ENCODE peak calls at places on chromosomes 6 and 20, in ten cellular contexts. R is cardiac muscle cell, H is kidney, K is fibroblast of mammary gland, P is sigmoid colon, C is heart right ventricle, L is HCT116, B is brain microvascular endothelial cell, Z is fibroblast of lung, V is transverse colon. E is an unnamed sample.
A peak's percentile ranks its signal among the peaks of the same experiment; 100 is the strongest.

GRCh38 chr6:1787894-1788293 is 178.2 kb downstream of the FOXC1 start:
- DNase-seq in R (no peak), H (no peak), K (peak; percentile 66), P (no peak), C (peak; percentile 29), L (no peak), B (peak; percentile 73), Z (peak; percentile 88), V (no peak), E (no peak)

GRCh38 chr20:63138855-63139341 is 77.0 kb downstream of the YTHDF1 start:
- DNase-seq in R (no peak), H (peak; percentile 37), K (peak; percentile 13), P (no peak), C (no peak), L (no peak), B (no peak), Z (peak; percentile 76), V (no peak), E (no peak)

GRCh38 chr6:169092375-169092774 is 161.3 kb downstream of the THBS2 start:
- DNase-seq in R (no peak), H (no peak), K (peak; percentile 64), P (no peak), C (no peak), L (no peak), B (peak; percentile 40), Z (peak; percentile 39), V (no peak), E (peak; percentile 85)

GRCh38 chr6:105209950-105210706 is 30.3 kb upstream of the POPDC3 start:
- DNase-seq in R (peak; percentile 7), H (no peak), K (peak; percentile 88), P (no peak), C (no peak), L (peak; percentile 38), B (peak; percentile 36), Z (peak; percentile 90), V (no peak), E (no peak)

GRCh38 chr20:37346232-37346525 is 239 bp downstream of the SRC start:
- DNase-seq in R (no peak), H (no peak), K (no peak), P (no peak), C (no peak), L (no peak), B (no peak), Z (no peak), V (no peak), E (no peak)

GRCh38 chr20:22789661-22790060 is 205.3 kb upstream of the FOXA2 start:
- DNase-seq in R (no peak), H (no peak), K (no peak), P (no peak), C (no peak), L (no peak), B (no peak), Z (no peak), V (no peak), E (no peak)

GRCh38 chr6:33815854-33816253 is 12.1 kb upstream of the MLN start:
- DNase-seq in R (peak; percentile 71), H (peak; percentile 35), K (peak; percentile 18), P (no peak), C (no peak), L (peak; percentile 32), B (peak; percentile 11), Z (peak; percentile 11), V (no peak), E (peak; percentile 28)

GRCh38 chr6:50602191-50602810 is 111.0 kb upstream of the TFAP2D start:
- DNase-seq in R (peak; percentile 61), H (no peak), K (peak; percentile 23), P (no peak), C (no peak), L (peak; percentile 2), B (peak; percentile 31), Z (peak; percentile 2), V (no peak), E (peak; percentile 40)

GRCh38 chr6:72642435-72642834 is 20.6 kb downstream of the KCNQ5 start:
- DNase-seq in R (no peak), H (no peak), K (no peak), P (no peak), C (no peak), L (no peak), B (no peak), Z (no peak), V (no peak), E (no peak)

GRCh38 chr6:111663692-111664564 is 58.2 kb upstream of the TRAF3IP2 start:
- DNase-seq in R (peak; percentile 79), H (peak; percentile 81), K (peak; percentile 64), P (peak; percentile 85), C (peak; percentile 77), L (no peak), B (no peak), Z (peak; percentile 61), V (no peak), E (no peak)

GRCh38 chr6:151215999-151216398 is 23.8 kb upstream of the AKAP12 start:
- DNase-seq in R (no peak), H (no peak), K (no peak), P (no peak), C (no peak), L (no peak), B (no peak), Z (no peak), V (no peak), E (no peak)

GRCh38 chr20:50027611-50028105 is 44.9 kb downstream of the SNAI1 start:
- DNase-seq in R (no peak), H (peak; percentile 95), K (peak; percentile 91), P (peak; percentile 89), C (peak; percentile 78), L (no peak), B (peak; percentile 81), Z (peak; percentile 94), V (peak; percentile 25), E (no peak)

GRCh38 chr6:56204134-56204533 is 43.2 kb downstream of the COL21A1 start:
- DNase-seq in R (no peak), H (no peak), K (no peak), P (no peak), C (no peak), L (no peak), B (peak; percentile 33), Z (no peak), V (no peak), E (no peak)

DNA sequence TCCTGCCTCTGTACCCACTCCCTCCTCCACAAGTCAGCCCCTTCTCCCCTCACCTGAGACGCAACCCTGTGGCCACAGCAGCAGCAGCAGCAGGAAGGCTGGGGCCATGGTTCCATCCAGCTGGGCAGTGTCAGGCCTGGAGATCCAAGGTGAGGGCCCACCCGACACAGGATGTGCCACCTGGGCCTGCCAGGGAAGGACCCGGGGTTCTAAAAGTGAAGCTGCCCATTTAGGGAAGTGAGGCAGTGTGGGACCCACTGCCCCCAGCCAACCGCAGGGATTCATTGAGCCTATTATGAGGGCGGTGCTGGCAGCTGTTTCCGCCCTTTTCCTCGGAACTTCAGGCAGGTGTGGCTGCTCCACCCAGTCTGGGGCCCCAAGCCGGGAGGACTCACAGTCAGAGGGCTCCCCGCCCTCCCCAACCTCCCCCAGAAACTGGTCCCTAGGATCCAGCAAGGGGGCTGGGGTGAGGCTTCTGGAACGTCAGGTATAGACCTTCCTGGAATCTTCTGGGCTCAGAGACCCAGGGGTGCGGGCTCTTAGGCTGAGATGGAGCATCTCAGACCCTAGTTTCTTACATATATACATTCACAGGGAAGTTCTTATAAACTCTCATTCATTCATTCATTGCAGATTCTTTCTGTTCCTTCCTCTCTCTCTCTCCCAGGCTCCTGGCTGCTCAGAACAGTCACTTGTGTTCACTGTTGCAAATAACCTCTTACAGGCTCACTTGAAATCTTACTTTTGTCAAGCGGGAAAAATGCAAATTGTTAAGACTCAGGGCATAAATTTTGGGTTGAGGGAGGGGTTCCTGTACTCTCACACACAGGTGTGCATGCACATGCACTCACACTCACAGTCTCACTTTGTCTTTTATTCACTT is at the start of gene TREML2:
- DNase-seq in R (no peak), H (no peak), K (no peak), P (no peak), C (no peak), L (no peak), B (no peak), Z (no peak), V (peak; percentile 24), E (peak; percentile 59)
- H3K4me3 ChIP-seq in R (no peak within 1 kb of the TSS), H (no peak within 1 kb of the TSS), K (no peak within 1 kb of the TSS), P (no peak within 1 kb of the TSS), C (no peak within 1 kb of the TSS), L (no peak within 1 kb of the TSS), B (no peak within 1 kb of the TSS), Z (no peak within 1 kb of the TSS), V (no peak within 1 kb of the TSS), E (peak within 1 kb of the TSS; percentile 58)

GRCh38 chr20:58892126-58892931 is 39.8 kb downstream of the GNAS start:
- DNase-seq in R (peak; percentile 90), H (peak; percentile 94), K (peak; percentile 56), P (peak; percentile 90), C (peak; percentile 86), L (no peak), B (peak; percentile 34), Z (peak; percentile 73), V (peak; percentile 80), E (peak; percentile 87)
- TF ChIP-seq CTCF in R (peak; percentile 8), H (no peak), K (no peak), P (no peak), C (no peak), L (no peak), B (no peak), Z (no peak), V (no peak), E (no peak)

GRCh38 chr6:18260448-18261106 is 3.8 kb downstream of the DEK start:
- DNase-seq in R (no peak), H (no peak), K (peak; percentile 65), P (no peak), C (no peak), L (no peak), B (peak; percentile 26), Z (peak; percentile 67), V (no peak), E (peak; percentile 74)
- H3K4me3 ChIP-seq in R (no peak overlapping the region), H (no peak overlapping the region), K (no peak overlapping the region), P (no peak overlapping the region), C (no peak overlapping the region), L (no peak overlapping the region), B (peak overlapping the region; percentile 9), Z (no peak overlapping the region), V (no peak overlapping the region), E (peak overlapping the region; percentile 83)

GRCh38 chr6:120083186-120083585 is 733.6 kb upstream of the MAN1A1 start:
- DNase-seq in R (no peak), H (no peak), K (no peak), P (no peak), C (no peak), L (no peak), B (no peak), Z (no peak), V (no peak), E (no peak)

DNA sequence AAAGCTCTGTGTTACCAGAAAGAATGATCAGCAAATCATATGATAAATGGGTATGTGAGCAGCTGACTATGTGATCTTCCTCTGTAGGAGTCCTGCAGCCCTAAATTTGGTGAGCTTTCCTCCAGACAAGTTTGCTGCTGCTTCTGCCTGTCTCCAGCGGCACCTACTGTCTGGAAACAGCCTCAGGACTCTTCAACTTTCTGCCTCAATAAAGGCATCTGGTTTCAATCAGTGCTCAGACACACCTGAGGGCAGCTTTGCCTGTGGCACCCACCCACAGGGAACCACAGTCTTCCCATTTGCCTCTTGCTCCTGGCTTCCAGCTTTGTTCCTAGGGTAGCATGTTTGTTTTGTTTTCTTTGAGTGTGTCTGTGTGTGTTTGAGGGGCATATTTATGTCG is 727.9 kb upstream of the MAN1A1 start:
- DNase-seq in R (peak; percentile 61), H (no peak), K (peak; percentile 37), P (no peak), C (no peak), L (peak; percentile 23), B (no peak), Z (no peak), V (no peak), E (peak; percentile 5)
- TF ChIP-seq CTCF in R (peak; percentile 10), H (no peak), K (peak; percentile 37), P (no peak), C (no peak), L (peak; percentile 46), B (no peak), Z (peak; percentile 29), V (no peak), E (no peak)